ENCODE peak calls at places on chromosome 9, in nine cellular contexts. U, V, E, M, G, Q, I, S and P are unnamed samples.

GRCh38 chr9:32966036-32966435 is 35.4 kb downstream of the APTX start:
- DNase-seq in G (peak; percentile 31), I (no peak), S (no peak), V (no peak), E (no peak), Q (no peak), U (no peak), M (no peak), P (no peak)

GRCh38 chr9:4508246-4508906 is 18.1 kb downstream of the SLC1A1 start:
- DNase-seq in M (no peak), G (peak; percentile 82), E (peak; percentile 75), S (no peak), V (no peak), Q (peak; percentile 53), U (no peak), I (no peak), P (no peak)

GRCh38 chr9:109816490-109816889 is 36.5 kb downstream of the PALM2AKAP2 start:
- DNase-seq in U (no peak), M (peak; percentile 74), V (peak; percentile 39), Q (peak; percentile 99), G (peak; percentile 98), E (no peak), S (no peak), I (no peak), P (no peak)

GRCh38 chr9:117375956-117376355 is 38.9 kb downstream of the ASTN2 start:
- DNase-seq in Q (no peak), E (no peak), S (no peak), I (peak; percentile 75), G (no peak), U (no peak), V (no peak), M (no peak), P (no peak)

GRCh38 chr9:35605336-35606137 is 475 bp downstream of the TESK1 start:
- DNase-seq in G (no peak), S (peak; percentile 61), U (no peak), E (peak; percentile 69), Q (peak; percentile 9), I (peak; percentile 19), V (peak; percentile 33), M (no peak), P (peak; percentile 51)

GRCh38 chr9:16262467-16263261 is 607.8 kb downstream of the BNC2 start:
- DNase-seq in I (no peak), E (peak; percentile 85), Q (no peak), U (no peak), V (no peak), G (no peak), M (no peak), S (no peak), P (no peak)

GRCh38 chr9:13278368-13279246 is 885 bp downstream of the MPDZ start:
- DNase-seq in U (no peak), G (peak; percentile 82), V (peak; percentile 43), Q (peak; percentile 46), E (peak; percentile 83), M (peak; percentile 71), S (peak; percentile 11), I (peak; percentile 20), P (peak; percentile 57)

GRCh38 chr9:3464033-3464638 is 61.7 kb downstream of the RFX3 start:
- DNase-seq in G (peak; percentile 18), Q (peak; percentile 21), S (no peak), E (no peak), V (no peak), U (no peak), I (no peak), M (no peak), P (no peak)

GRCh38 chr9:34437006-34437925 is 21.1 kb downstream of the FAM219A start:
- DNase-seq in E (peak; percentile 85), U (peak; percentile 76), G (peak; percentile 73), Q (peak; percentile 52), M (peak; percentile 57), I (peak; percentile 81), S (peak; percentile 78), V (peak; percentile 51), P (peak; percentile 63)

GRCh38 chr9:642014-642413 is 199.5 kb upstream of the DMRT1 start:
- DNase-seq in V (no peak), Q (no peak), U (no peak), M (no peak), G (no peak), E (no peak), I (peak; percentile 72), S (no peak), P (no peak)

GRCh38 chr9:2568689-2569088 is 52.9 kb upstream of the VLDLR start:
- DNase-seq in E (no peak), Q (no peak), S (no peak), V (no peak), G (no peak), U (no peak), M (no peak), I (no peak), P (no peak)

GRCh38 chr9:127565231-127565630 is 46.8 kb upstream of the STXBP1 start:
- DNase-seq in E (no peak), U (no peak), S (no peak), V (no peak), Q (no peak), M (no peak), I (no peak), G (no peak), P (no peak)

GRCh38 chr9:127563579-127563978 is 48.5 kb upstream of the STXBP1 start:
- DNase-seq in M (no peak), U (no peak), I (no peak), G (no peak), V (no peak), S (no peak), E (no peak), Q (no peak), P (no peak)

GRCh38 chr9:127562271-127562780 is 49.8 kb upstream of the STXBP1 start:
- DNase-seq in I (no peak), E (no peak), U (no peak), G (no peak), S (no peak), M (no peak), V (no peak), Q (no peak), P (no peak)

GRCh38 chr9:127561491-127562270 is 50.4 kb upstream of the STXBP1 start:
- DNase-seq in U (no peak), M (peak; percentile 78), Q (peak; percentile 100), V (peak; percentile 72), S (no peak), G (peak; percentile 99), E (peak; percentile 88), I (no peak), P (peak; percentile 34)

GRCh38 chr9:127562841-127563523 is 49.1 kb upstream of the STXBP1 start:
- DNase-seq in M (no peak), Q (peak; percentile 74), I (no peak), E (no peak), S (no peak), V (no peak), U (no peak), G (peak; percentile 53), P (no peak)
- TF ChIP-seq CTCF in M (no peak), Q (no peak), I (no peak), E (no peak), S (no peak), V (no peak), U (no peak), G (no peak), P (no peak)

GRCh38 chr9:129481824-129482511 is 138.9 kb downstream of the C9orf50 start:
- DNase-seq in S (no peak), G (peak; percentile 59), V (peak; percentile 21), M (peak; percentile 63), I (peak; percentile 67), U (no peak), Q (no peak), E (peak; percentile 71), P (no peak)
- TF ChIP-seq CTCF in S (no peak), G (peak; percentile 40), V (no peak), M (peak; percentile 13), I (peak; percentile 32), U (no peak), Q (peak; percentile 11), E (peak; percentile 32), P (no peak)

GRCh38 chr9:133956520-133957076 is 35.5 kb downstream of the VAV2 start:
- DNase-seq in M (no peak), E (peak; percentile 81), U (no peak), G (peak; percentile 36), V (no peak), Q (peak; percentile 14), I (no peak), S (no peak), P (peak; percentile 51)

GRCh38 chr9:133954862-133955529 is 37.1 kb downstream of the VAV2 start:
- DNase-seq in U (no peak), V (no peak), Q (no peak), M (no peak), G (no peak), E (no peak), I (no peak), S (no peak), P (peak; percentile 4)

GRCh38 chr9:133953976-133954709 is 38.0 kb downstream of the VAV2 start:
- DNase-seq in M (no peak), E (no peak), Q (no peak), V (no peak), U (peak; percentile 83), S (peak; percentile 81), I (no peak), G (no peak), P (no peak)

GRCh38 chr9:133957328-133957727 is 34.8 kb downstream of the VAV2 start:
- DNase-seq in V (no peak), G (no peak), E (peak; percentile 68), M (no peak), U (no peak), I (no peak), S (no peak), Q (no peak), P (no peak)

DNA sequence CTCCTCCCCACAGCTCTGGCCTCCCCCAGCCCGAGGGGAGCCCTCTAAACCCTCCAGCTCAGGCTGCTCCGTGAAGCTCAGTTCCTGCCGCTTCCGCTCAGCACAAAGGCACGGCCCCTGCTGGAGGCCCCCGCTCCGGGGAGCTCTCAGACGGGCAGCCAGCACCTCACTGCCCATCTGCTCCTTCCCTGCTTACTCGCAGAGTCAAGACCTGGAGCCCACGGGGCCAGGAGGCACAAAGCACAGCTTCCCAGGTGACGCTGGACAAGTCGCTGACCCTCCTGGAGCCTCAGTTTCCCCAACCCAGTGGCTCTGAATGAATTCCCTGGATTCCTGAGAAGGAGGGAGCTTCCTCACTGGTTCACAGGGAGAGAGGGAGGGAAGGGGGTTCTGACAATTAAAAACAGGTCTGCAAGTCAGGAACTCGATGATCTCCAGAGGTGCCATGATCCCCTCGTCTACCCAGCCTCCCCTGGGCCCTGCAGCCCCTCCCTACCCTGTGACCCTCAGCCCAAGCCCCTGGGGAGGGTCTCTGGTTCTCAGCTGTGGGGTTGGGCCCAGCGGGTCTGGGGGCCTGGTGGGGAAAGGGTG is 36.2 kb downstream of the VAV2 start:
- DNase-seq in E (peak; percentile 86), S (peak; percentile 85), I (peak; percentile 85), Q (peak; percentile 33), M (no peak), G (peak; percentile 22), U (no peak), V (no peak), P (peak; percentile 60)
- TF ChIP-seq CTCF in E (peak; percentile 31), S (no peak), I (peak; percentile 39), Q (peak; percentile 14), M (no peak), G (peak; percentile 7), U (peak; percentile 12), V (no peak), P (no peak)

DNA sequence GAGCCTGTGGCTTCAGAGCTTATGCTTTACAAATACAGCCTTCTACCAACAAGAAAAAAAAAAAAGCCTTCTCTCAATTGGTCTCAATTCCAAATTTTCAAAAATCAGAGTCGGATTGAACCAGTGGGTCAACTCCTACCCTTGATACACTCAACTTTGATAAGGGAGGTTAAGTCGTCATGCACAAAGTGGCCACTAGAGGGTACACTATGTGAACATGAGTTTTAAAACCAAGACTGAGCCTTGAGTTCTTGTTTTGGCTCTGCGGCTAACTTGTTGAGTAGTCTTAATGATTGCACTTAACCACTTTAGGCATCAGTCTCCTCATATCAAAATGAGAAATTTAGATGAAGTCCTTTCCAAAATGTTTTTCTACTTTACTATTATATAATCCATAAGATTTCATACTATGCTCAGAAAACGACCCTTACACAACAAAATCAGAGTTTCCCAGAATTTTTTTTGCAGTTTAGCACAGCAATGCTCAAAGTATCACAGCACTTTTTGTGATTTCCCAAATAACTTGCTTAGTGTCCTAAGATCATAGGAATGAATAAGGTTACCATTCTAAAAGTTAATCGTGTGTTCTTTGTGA is 92.9 kb upstream of the MTAP start:
- DNase-seq in S (peak; percentile 20), E (peak; percentile 90), M (peak; percentile 34), V (no peak), I (peak; percentile 65), G (peak; percentile 55), Q (no peak), U (no peak), P (peak; percentile 73)
- TF ChIP-seq CTCF in S (peak; percentile 75), E (peak; percentile 89), M (peak; percentile 77), V (peak; percentile 74), I (peak; percentile 79), G (peak; percentile 78), Q (peak; percentile 62), U (peak; percentile 92), P (peak; percentile 75)